ENCODE peak calls at places on chromosomes 12 and 14, in ten cellular contexts. I is left ventricle myocardium inferior, B is A549, T is heart right ventricle, N is OCI-LY7, Z is sigmoid colon, L is colonic mucosa, A is aorta, F is mammary epithelial cell, W is fibroblast of lung. R is an unnamed sample.
A peak's percentile ranks its signal among the peaks of the same experiment; 100 is the strongest.

GRCh38 chr12:3661028-3661427 is 91.9 kb downstream of the CRACR2A start:
- DNase-seq in T (no peak), A (no peak), I (no peak), B (no peak), L (no peak), F (peak; percentile 73), N (no peak), W (no peak), Z (no peak), R (no peak)

GRCh38 chr12:111297703-111298426 is 71.0 kb downstream of the PHETA1 start:
- DNase-seq in Z (no peak), W (no peak), L (no peak), F (no peak), B (no peak), N (no peak), A (no peak), I (no peak), T (no peak), R (no peak)

GRCh38 chr12:1922985-1923384 is 4.5 kb upstream of the CACNA2D4 start:
- DNase-seq in F (no peak), B (no peak), L (peak; percentile 16), A (peak; percentile 28), I (no peak), T (no peak), Z (no peak), W (no peak), N (no peak), R (no peak)

GRCh38 chr14:101177301-101178055 is 274.0 kb upstream of the RTL1 start:
- DNase-seq in F (no peak), Z (no peak), L (no peak), W (no peak), N (no peak), A (no peak), T (no peak), I (no peak), B (no peak), R (no peak)

GRCh38 chr14:53663709-53664108 is 292.9 kb downstream of the BMP4 start:
- DNase-seq in T (peak; percentile 16), L (no peak), W (peak; percentile 12), B (peak; percentile 50), N (no peak), I (peak; percentile 29), A (no peak), Z (peak; percentile 66), F (no peak), R (no peak)

GRCh38 chr12:19894049-19894448 is 454.8 kb downstream of the AEBP2 start:
- DNase-seq in N (no peak), Z (no peak), F (peak; percentile 1), A (no peak), W (peak; percentile 78), I (no peak), T (no peak), L (no peak), B (no peak), R (no peak)

GRCh38 chr12:28780960-28781359 is 368.1 kb upstream of the FAR2 start:
- DNase-seq in A (no peak), W (no peak), Z (no peak), F (no peak), L (no peak), N (no peak), B (no peak), T (no peak), I (no peak), R (no peak)

GRCh38 chr12:100359248-100359647 is 2.4 kb downstream of the SLC17A8 start:
- DNase-seq in B (no peak), L (no peak), N (no peak), Z (no peak), T (no peak), I (no peak), W (no peak), F (no peak), A (no peak), R (no peak)

DNA sequence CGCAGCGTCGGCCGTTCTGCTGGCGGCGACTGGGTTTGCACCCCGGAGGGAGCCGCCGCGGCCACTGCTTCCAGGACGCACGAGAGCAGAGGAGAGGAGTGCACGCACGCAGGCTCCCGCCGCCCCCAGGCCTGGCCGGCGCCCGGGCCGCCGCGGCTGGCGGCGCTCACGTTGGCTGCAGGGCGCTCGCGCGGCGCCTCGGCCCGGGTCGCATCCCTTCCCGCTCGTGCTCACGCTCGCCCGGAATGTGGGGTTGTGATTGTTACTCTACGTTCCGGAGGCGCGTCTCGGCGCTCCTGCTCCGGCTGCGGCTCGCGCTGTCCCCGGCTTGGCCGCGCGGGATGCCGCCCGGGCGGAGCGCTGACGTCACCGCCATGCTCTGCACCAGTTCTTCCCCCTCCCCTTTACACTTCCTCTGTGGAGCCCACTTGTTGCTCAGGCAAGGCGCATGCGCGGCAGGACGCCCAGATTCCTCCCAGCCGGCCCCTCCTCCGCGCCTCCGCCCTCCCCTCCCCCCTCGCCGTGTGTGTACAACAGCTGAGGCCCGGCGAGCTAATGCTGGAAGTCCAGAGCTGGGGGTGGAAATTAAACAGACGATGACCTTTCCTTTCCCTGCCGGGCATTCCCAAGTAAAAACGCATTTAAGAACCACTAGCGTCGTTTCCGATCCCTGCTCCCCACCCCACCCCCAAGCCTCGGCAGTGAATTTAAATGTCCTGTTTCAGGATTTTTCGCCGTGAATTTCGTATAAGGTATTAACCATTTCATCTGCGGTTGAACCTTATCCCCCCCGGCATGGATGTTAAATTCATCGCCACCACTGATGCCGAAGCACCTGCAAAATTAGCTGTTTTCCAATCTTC is at the start of gene IRF2BPL:
- DNase-seq in A (peak; percentile 99), W (peak; percentile 98), T (peak; percentile 100), I (peak; percentile 99), B (peak; percentile 99), L (peak; percentile 99), N (peak; percentile 98), F (peak; percentile 96), Z (peak; percentile 100), R (peak; percentile 96)
- H3K4me1 ChIP-seq in A (peaks cover 5% of the 10 kb centered on the region), W (peaks cover 22% of the 10 kb centered on the region), T (peaks cover 74% of the 10 kb centered on the region), I (peaks cover 92% of the 10 kb centered on the region), B (peaks cover 49% of the 10 kb centered on the region), L (peaks cover 13% of the 10 kb centered on the region), N (peaks cover 63% of the 10 kb centered on the region), F (peaks cover 48% of the 10 kb centered on the region), Z (peaks cover 52% of the 10 kb centered on the region), R (peaks cover 57% of the 10 kb centered on the region)

DNA sequence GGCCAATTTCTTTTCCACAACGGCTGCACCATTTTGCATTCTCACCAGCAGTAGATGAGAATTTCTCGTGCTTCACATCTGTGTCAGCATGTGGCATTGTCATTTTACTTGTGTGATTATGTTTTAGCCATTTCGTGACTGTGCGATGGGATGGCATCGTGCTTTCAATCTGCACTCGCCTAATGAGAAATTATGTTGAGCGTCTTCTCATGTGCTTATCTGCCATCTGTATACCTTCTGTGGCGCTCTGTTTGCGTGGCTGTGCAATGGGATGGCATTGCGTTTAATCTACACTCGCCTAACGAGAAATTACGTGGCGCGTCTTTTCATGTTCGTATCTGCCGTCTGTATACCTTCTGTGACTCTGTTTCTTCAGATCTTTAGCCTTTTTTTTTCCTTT is 14.9 kb upstream of the GPR132 start:
- DNase-seq in Z (peak; percentile 9), L (no peak), N (no peak), B (no peak), I (no peak), F (no peak), W (no peak), A (no peak), T (no peak), R (no peak)
- H3K9me3 ChIP-seq in Z (no peaks in the 10 kb centered on the region), L (no peaks in the 10 kb centered on the region), N (no peaks in the 10 kb centered on the region), B (no peaks in the 10 kb centered on the region), I (no peaks in the 10 kb centered on the region), F (no peaks in the 10 kb centered on the region), W (no peaks in the 10 kb centered on the region), A (no peaks in the 10 kb centered on the region), T (no peaks in the 10 kb centered on the region), R (no peaks in the 10 kb centered on the region)

DNA sequence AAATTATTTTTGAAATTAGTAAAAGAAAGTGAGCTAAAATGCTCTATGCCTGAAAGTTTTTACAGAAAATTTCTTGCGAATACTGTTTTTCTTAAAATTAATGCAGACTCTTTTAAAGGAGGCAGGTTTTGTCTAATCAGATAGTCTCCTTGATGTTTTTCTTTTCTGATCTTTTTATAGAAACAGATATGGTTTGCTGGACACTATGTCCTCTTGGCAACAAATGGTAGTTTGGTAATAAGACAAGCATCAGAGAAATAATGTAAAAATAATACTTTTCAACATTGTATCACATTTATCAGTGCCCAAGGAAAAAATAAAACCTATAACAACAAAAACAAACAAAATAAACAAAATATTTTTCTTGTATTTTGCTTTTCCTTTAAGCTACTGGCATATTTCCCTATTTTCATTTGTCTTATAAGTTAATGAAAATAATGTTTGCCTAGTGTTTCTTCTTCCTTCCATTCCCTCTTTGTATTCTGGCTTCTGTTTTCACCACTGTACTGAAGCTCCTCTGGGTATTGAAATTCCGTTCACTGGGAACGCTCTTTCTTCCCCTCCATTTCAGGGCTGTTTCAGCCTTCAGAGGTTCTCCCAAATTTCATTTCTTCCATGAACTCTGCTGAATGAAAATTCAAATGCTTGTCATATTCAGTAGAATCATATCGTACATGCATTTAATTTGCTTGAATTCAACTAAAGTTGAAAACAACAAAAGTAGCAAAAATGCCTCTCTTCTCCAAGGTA is 115.3 kb downstream of the TRMT5 start:
- DNase-seq in W (no peak), Z (no peak), T (no peak), A (no peak), B (no peak), F (no peak), I (no peak), L (no peak), N (no peak), R (no peak)
- H3K27ac ChIP-seq in W (no peak overlapping the region), Z (no peak overlapping the region), T (peak overlapping the region; percentile 34), A (no peak overlapping the region), B (no peak overlapping the region), F (no peak overlapping the region), I (peak overlapping the region; percentile 67), L (no peak overlapping the region), N (no peak overlapping the region), R (no peak overlapping the region)

GRCh38 chr12:92550661-92551060 is 152.1 kb upstream of the PLEKHG7 start:
- DNase-seq in A (no peak), B (no peak), W (no peak), Z (no peak), F (peak; percentile 61), I (no peak), T (no peak), L (no peak), N (no peak), R (no peak)

GRCh38 chr12:92550234-92550633 is 152.6 kb upstream of the PLEKHG7 start:
- DNase-seq in L (no peak), T (no peak), I (no peak), B (no peak), F (no peak), A (no peak), N (no peak), W (no peak), Z (no peak), R (no peak)

GRCh38 chr12:92546826-92547348 is 155.9 kb upstream of the PLEKHG7 start:
- DNase-seq in I (no peak), N (peak; percentile 42), L (peak; percentile 32), W (no peak), Z (no peak), F (no peak), B (no peak), T (no peak), A (no peak), R (no peak)

GRCh38 chr12:92546259-92546825 is 156.4 kb upstream of the PLEKHG7 start:
- DNase-seq in F (no peak), I (no peak), Z (no peak), N (no peak), W (no peak), A (no peak), T (no peak), B (no peak), L (no peak), R (no peak)

DNA sequence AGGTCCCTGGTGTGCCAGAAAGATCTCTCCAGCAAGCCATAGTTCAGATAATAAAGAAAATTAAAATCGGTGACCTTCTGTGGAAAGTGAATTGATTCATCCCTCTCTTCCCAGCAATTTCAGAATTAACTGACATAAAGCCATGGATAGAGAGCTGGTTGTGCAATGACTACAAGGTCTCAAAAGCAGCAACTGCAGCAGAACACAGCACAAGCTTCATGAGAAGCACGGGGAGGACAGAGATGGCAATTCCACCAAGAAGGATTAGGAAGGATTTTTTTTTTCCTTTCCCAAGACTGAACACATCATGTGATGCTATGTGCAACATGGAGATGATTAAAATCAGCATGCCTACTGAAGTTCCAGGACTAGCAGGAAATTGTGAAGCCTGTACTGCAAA is 154.9 kb upstream of the PLEKHG7 start:
- DNase-seq in W (no peak), A (no peak), N (no peak), T (no peak), I (no peak), B (no peak), F (no peak), Z (no peak), L (no peak), R (no peak)
- H3K4me1 ChIP-seq in W (no peaks in the 10 kb centered on the region), A (no peaks in the 10 kb centered on the region), N (peaks cover 47% of the 10 kb centered on the region), T (peaks cover 36% of the 10 kb centered on the region), I (peaks cover 25% of the 10 kb centered on the region), B (peaks cover 26% of the 10 kb centered on the region), F (peaks cover 26% of the 10 kb centered on the region), Z (peaks cover 13% of the 10 kb centered on the region), L (peaks cover 5% of the 10 kb centered on the region), R (no peaks in the 10 kb centered on the region)

R was measured in naive thymus-derived CD4-positive, alpha-beta T cell.